ENCODE peak calls at places on chromosomes 13 and 19, in five cellular contexts. J is lower leg skin, V is uterus, O is H9, K is heart right ventricle. E is an unnamed sample.

GRCh38 chr13:50685491-50685890 is 158.0 kb downstream of the DLEU7 start:
- DNase-seq in J (peak), V (peak), O (no peak), K (peak), E (peak)

GRCh38 chr13:109226631-109227030 is 559.8 kb downstream of the IRS2 start:
- DNase-seq in J (no peak), V (no peak), O (no peak), K (no peak), E (peak)

GRCh38 chr19:41877916-41878905 is 1.1 kb downstream of the CD79A start:
- DNase-seq in J (no peak), V (no peak), O (no peak), K (no peak), E (no peak)

GRCh38 chr13:50916701-50917184 is 7.2 kb downstream of the RNASEH2B start:
- DNase-seq in J (peak), V (no peak), O (no peak), K (peak), E (no peak)

GRCh38 chr19:30001301-30001700 is 59.3 kb downstream of the URI1 start:
- DNase-seq in J (no peak), V (no peak), O (no peak), K (no peak), E (no peak)

GRCh38 chr19:6744381-6745288 is 5.2 kb downstream of the TRIP10 start:
- DNase-seq in J (peak), V (peak), O (no peak), K (peak), E (peak)

GRCh38 chr13:62643799-62644484 is 1228.3 kb upstream of the PCDH20 start:
- DNase-seq in J (no peak), V (no peak), O (peak), K (no peak), E (no peak)

GRCh38 chr13:65468628-65469027 is 1761.5 kb downstream of the PCDH9 start:
- DNase-seq in J (no peak), V (no peak), O (no peak), K (no peak), E (peak)

GRCh38 chr19:27746691-27747380 is 1466.1 kb downstream of the UQCRFS1 start:
- DNase-seq in J (peak), V (peak), O (peak), K (peak), E (peak)

GRCh38 chr13:110499621-110500281 is 61.8 kb downstream of the RAB20 start:
- DNase-seq in J (no peak), V (no peak), O (no peak), K (no peak), E (peak)

GRCh38 chr13:50033696-50034095 is 18.5 kb downstream of the KCNRG start:
- DNase-seq in J (no peak), V (no peak), O (no peak), K (no peak), E (peak)

GRCh38 chr19:11479090-11479469 is 1.8 kb downstream of the ELAVL3 start:
- DNase-seq in J (no peak), V (no peak), O (no peak), K (no peak), E (no peak)